ENCODE peak calls at places on chromosomes 1 and 21, in five cellular contexts. H is heart left ventricle, A is epithelial cell of esophagus, V is fibroblast of pulmonary artery, P is choroid plexus epithelial cell. J is an unnamed sample.

GRCh38 chr1:39526466-39527189 is 35.2 kb downstream of the BMP8A start:
- DNase-seq in V (no peak), H (no peak), A (no peak), P (no peak), J (no peak)

GRCh38 chr1:220213381-220213983 is 58.8 kb downstream of the RAB3GAP2 start:
- DNase-seq in H (no peak), A (no peak), V (peak; percentile 16), P (peak; percentile 26), J (peak; percentile 42)

GRCh38 chr1:214123061-214123784 is 135.4 kb downstream of the PROX1 start:
- DNase-seq in P (peak; percentile 76), V (peak; percentile 78), A (peak; percentile 85), H (peak; percentile 51), J (peak; percentile 78)

GRCh38 chr1:147243228-147243685 is 773 bp downstream of the CHD1L start:
- DNase-seq in V (no peak), P (no peak), H (peak; percentile 42), A (no peak), J (no peak)

GRCh38 chr1:25065246-25066238 is 135.5 kb upstream of the RUNX3 start:
- DNase-seq in V (peak; percentile 3), H (no peak), P (peak; percentile 5), A (no peak), J (no peak)

GRCh38 chr1:27026621-27027574 is 14.2 kb upstream of the TENT5B start:
- DNase-seq in P (peak; percentile 81), V (peak; percentile 73), H (no peak), A (peak; percentile 76), J (peak; percentile 60)

GRCh38 chr1:156697481-156697880 is 7.9 kb downstream of the CRABP2 start:
- DNase-seq in H (no peak), V (no peak), A (no peak), P (no peak), J (no peak)

GRCh38 chr1:196071452-196071851 is 536.8 kb downstream of the KCNT2 start:
- DNase-seq in V (no peak), P (no peak), H (no peak), A (peak; percentile 32), J (no peak)

GRCh38 chr21:33126569-33126968 is 56.6 kb downstream of the OLIG1 start:
- DNase-seq in H (no peak), P (no peak), V (no peak), A (no peak), J (no peak)

GRCh38 chr1:71522721-71523120 is 441.9 kb upstream of the ZRANB2 start:
- DNase-seq in P (no peak), V (no peak), A (no peak), H (no peak), J (no peak)

GRCh38 chr1:42240964-42241755 is 76.6 kb upstream of the GUCA2A start:
- DNase-seq in P (peak; percentile 53), V (peak; percentile 53), A (no peak), H (no peak), J (peak; percentile 4)

GRCh38 chr1:180614746-180615145 is 17.1 kb upstream of the XPR1 start:
- DNase-seq in H (no peak), P (no peak), V (no peak), A (peak; percentile 77), J (no peak)

GRCh38 chr21:32602099-32602498 is 10.1 kb downstream of the CFAP298 start:
- DNase-seq in A (no peak), H (no peak), V (no peak), P (no peak), J (no peak)

GRCh38 chr21:33075128-33075527 is 5.2 kb downstream of the OLIG1 start:
- DNase-seq in P (no peak), H (no peak), V (no peak), A (peak; percentile 6), J (no peak)

GRCh38 chr1:160653620-160654016 is 6.8 kb upstream of the SLAMF1 start:
- DNase-seq in P (no peak), V (no peak), A (no peak), H (no peak), J (no peak)

GRCh38 chr1:64955093-64956066 is 11.0 kb downstream of the JAK1 start:
- DNase-seq in A (no peak), V (no peak), P (peak; percentile 44), H (peak; percentile 53), J (no peak)

GRCh38 chr1:54805466-54805865 is 4.3 kb upstream of the TTC22 start:
- DNase-seq in A (no peak), H (no peak), P (no peak), V (no peak), J (no peak)

GRCh38 chr1:10682449-10683365 is 113.7 kb downstream of the CASZ1 start:
- DNase-seq in P (no peak), V (no peak), H (no peak), A (no peak), J (no peak)

DNA sequence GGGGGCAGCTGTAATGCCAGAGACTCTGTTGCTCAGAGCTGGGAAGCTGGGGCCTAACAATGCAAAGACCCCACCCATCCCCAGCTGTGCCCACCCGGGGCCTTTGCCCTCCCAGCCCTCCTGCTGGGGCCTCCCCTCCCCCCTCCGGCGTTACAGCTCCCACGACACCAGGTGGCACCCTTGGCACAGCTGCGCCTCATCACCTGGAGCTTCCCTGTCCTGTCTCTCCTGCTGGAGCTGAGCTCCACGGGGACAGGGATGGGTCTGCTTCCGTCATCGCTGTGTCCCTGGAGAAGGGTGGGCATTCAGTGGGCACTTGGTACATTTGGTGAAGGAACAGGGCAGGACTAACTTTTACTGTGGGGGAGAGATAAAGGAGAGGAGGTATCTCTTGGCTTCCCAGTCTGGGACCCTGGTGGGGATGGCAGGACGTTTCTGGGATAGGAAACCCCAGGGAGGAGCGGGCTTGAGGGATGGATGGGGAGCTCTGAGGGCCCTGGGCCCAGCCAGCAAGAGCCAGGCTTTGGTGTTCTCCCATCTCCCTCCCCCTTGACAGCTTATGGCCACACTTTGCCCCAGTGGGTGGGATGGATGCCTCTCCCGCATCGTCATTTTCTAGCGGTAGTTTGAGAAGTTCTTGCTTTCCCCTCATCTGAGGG is 453.2 kb downstream of the PTPRU start:
- DNase-seq in V (no peak), P (no peak), A (no peak), H (no peak), J (no peak)
- TF ChIP-seq CTCF in V (no peak), P (no peak), A (peak; percentile 30), H (no peak), J (no peak)

GRCh38 chr1:7785108-7785507 is 1.0 kb downstream of the PER3 start:
- DNase-seq in P (no peak), A (no peak), V (no peak), H (no peak), J (no peak)
- TF ChIP-seq CTCF in P (no peak), A (no peak), V (no peak), H (no peak), J (no peak)

GRCh38 chr1:11925938-11926292 is 312 bp downstream of the KIAA2013 start:
- DNase-seq in A (no peak), H (no peak), P (no peak), V (no peak), J (no peak)

GRCh38 chr1:11923827-11924113 is 2.5 kb downstream of the KIAA2013 start:
- DNase-seq in A (no peak), H (no peak), P (no peak), V (no peak), J (no peak)

GRCh38 chr1:11923069-11923826 is 3.0 kb downstream of the KIAA2013 start:
- DNase-seq in A (no peak), H (no peak), P (no peak), V (no peak), J (no peak)

GRCh38 chr1:11927866-11928592 is 1.8 kb upstream of the KIAA2013 start:
- DNase-seq in V (peak; percentile 60), H (no peak), P (no peak), A (no peak), J (no peak)

DNA sequence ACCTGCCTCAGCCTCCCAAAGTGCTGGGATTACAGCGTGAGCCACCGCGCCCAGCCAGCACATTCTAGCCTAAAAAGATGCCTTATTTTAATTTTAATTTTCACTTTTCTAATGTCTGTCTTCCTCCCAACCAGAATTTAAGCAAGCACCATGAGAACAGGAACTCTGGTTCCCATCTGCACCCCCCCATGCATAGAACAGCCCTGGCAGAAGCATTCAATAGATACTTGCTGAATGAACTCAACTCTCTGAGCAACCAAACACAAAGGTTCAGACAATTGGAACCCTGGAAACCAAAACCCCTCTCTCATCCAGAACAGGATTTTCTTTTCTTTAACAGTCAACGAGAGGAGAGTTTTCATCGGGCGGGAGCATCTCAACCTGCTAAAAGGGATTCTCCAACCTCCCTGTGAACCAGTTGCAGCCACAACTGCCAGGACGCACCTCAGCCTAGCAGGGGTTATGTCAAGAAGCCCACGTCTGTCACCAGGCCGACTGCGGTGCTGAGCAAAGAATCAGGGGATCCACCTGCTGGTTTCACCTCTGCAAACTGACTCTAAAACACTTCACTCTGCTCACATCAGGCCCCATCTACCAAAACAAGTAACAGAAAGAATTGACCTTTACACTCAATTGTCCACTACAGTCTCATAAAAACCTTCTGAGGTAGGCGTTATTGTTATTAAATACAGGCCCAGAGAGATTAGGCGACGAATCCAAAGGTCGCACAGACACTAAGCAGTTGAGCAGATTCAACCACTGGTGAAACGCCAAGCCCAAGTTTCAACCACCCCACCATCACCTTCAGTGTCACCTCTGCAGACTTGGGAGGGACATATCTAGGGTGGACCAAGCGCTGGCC is 1.7 kb downstream of the KIAA2013 start:
- DNase-seq in H (no peak), V (no peak), P (no peak), A (no peak), J (no peak)
- TF ChIP-seq CTCF in H (no peak), V (no peak), P (no peak), A (no peak), J (no peak)

DNA sequence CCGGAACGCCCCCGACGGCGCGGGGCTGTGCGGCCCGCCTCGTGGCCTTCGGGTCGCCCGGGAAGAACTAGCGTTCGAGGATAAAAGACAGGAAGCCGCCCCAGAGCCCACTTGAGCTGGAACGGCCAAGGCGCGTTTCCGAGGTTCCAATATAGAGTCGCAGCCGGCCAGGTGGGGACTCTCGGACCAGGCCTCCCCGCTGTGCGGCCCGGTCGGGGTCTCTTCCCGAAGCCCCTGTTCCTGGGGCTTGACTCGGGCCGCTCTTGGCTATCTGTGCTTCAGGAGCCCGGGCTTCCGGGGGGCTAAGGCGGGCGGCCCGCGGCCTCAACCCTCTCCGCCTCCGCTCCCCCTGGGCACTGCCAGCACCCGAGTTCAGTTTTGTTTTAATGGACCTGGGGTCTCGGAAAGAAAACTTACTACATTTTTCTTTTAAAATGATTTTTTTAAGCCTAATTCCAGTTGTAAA is 158.8 kb downstream of the RUNX1 start:
- DNase-seq in H (no peak), V (no peak), A (no peak), P (no peak), J (no peak)
- TF ChIP-seq CTCF in H (peak; percentile 4), V (no peak), A (no peak), P (no peak), J (no peak)

GRCh38 chr1:229843627-229844238 is 217.7 kb downstream of the URB2 start:
- DNase-seq in P (peak; percentile 47), H (peak; percentile 60), V (peak; percentile 39), A (peak; percentile 75), J (peak; percentile 91)
- TF ChIP-seq CTCF in P (peak; percentile 49), H (peak; percentile 40), V (peak; percentile 24), A (peak; percentile 41), J (no peak)